ENCODE peak calls at places on chromosomes 5 and 9, in ten cellular contexts. One of them, this sample, is unnamed.

GRCh38 chr9:21452681-21453080 is 12.4 kb downstream of the IFNA1 start:
- DNase-seq in ovary: no peak
- DNase-seq in tibial artery: no peak
- DNase-seq in tibial nerve: no peak
- DNase-seq in foreskin fibroblast: no peak
- DNase-seq in body of pancreas: no peak
- DNase-seq in fibroblast of pulmonary artery: no peak
- DNase-seq in epithelial cell of proximal tubule: peak; percentile 42
- DNase-seq in brain microvascular endothelial cell: no peak
- DNase-seq in HFF-Myc: no peak
- DNase-seq in this sample: no peak

GRCh38 chr5:15791859-15792258 is 291.9 kb downstream of the FBXL7 start:
- DNase-seq in epithelial cell of proximal tubule: no peak
- DNase-seq in fibroblast of pulmonary artery: no peak
- DNase-seq in tibial nerve: no peak
- DNase-seq in ovary: no peak
- DNase-seq in foreskin fibroblast: peak; percentile 75
- DNase-seq in body of pancreas: no peak
- DNase-seq in tibial artery: no peak
- DNase-seq in brain microvascular endothelial cell: peak; percentile 22
- DNase-seq in HFF-Myc: no peak
- DNase-seq in this sample: peak; percentile 43

GRCh38 chr5:38745836-38746732 is 99.7 kb upstream of the OSMR start:
- DNase-seq in brain microvascular endothelial cell: no peak
- DNase-seq in HFF-Myc: no peak
- DNase-seq in ovary: no peak
- DNase-seq in tibial nerve: no peak
- DNase-seq in epithelial cell of proximal tubule: no peak
- DNase-seq in body of pancreas: no peak
- DNase-seq in foreskin fibroblast: peak; percentile 51
- DNase-seq in tibial artery: no peak
- DNase-seq in fibroblast of pulmonary artery: no peak
- DNase-seq in this sample: no peak

GRCh38 chr5:3350781-3351180 is 244.9 kb upstream of the IRX1 start:
- DNase-seq in ovary: no peak
- DNase-seq in HFF-Myc: no peak
- DNase-seq in tibial artery: no peak
- DNase-seq in foreskin fibroblast: no peak
- DNase-seq in epithelial cell of proximal tubule: no peak
- DNase-seq in brain microvascular endothelial cell: no peak
- DNase-seq in tibial nerve: no peak
- DNase-seq in fibroblast of pulmonary artery: no peak
- DNase-seq in body of pancreas: no peak
- DNase-seq in this sample: no peak

GRCh38 chr9:38687389-38687842 is 32.5 kb downstream of the FAM240B start:
- DNase-seq in foreskin fibroblast: peak; percentile 7
- DNase-seq in body of pancreas: peak; percentile 82
- DNase-seq in tibial artery: no peak
- DNase-seq in fibroblast of pulmonary artery: no peak
- DNase-seq in brain microvascular endothelial cell: no peak
- DNase-seq in HFF-Myc: no peak
- DNase-seq in ovary: peak; percentile 21
- DNase-seq in epithelial cell of proximal tubule: no peak
- DNase-seq in tibial nerve: no peak
- DNase-seq in this sample: peak; percentile 33

GRCh38 chr9:123269316-123269715 is 930 bp upstream of the STRBP start:
- DNase-seq in fibroblast of pulmonary artery: no peak
- DNase-seq in ovary: no peak
- DNase-seq in tibial nerve: no peak
- DNase-seq in epithelial cell of proximal tubule: no peak
- DNase-seq in HFF-Myc: no peak
- DNase-seq in tibial artery: no peak
- DNase-seq in brain microvascular endothelial cell: no peak
- DNase-seq in foreskin fibroblast: no peak
- DNase-seq in body of pancreas: no peak
- DNase-seq in this sample: no peak

GRCh38 chr5:3392306-3392939 is 203.2 kb upstream of the IRX1 start:
- DNase-seq in body of pancreas: no peak
- DNase-seq in HFF-Myc: no peak
- DNase-seq in ovary: no peak
- DNase-seq in epithelial cell of proximal tubule: no peak
- DNase-seq in tibial nerve: no peak
- DNase-seq in fibroblast of pulmonary artery: no peak
- DNase-seq in tibial artery: no peak
- DNase-seq in foreskin fibroblast: no peak
- DNase-seq in brain microvascular endothelial cell: no peak
- DNase-seq in this sample: no peak

GRCh38 chr9:126650830-126651341 is 37.2 kb downstream of the LMX1B start:
- DNase-seq in epithelial cell of proximal tubule: no peak
- DNase-seq in body of pancreas: no peak
- DNase-seq in ovary: no peak
- DNase-seq in tibial artery: no peak
- DNase-seq in HFF-Myc: no peak
- DNase-seq in foreskin fibroblast: no peak
- DNase-seq in fibroblast of pulmonary artery: no peak
- DNase-seq in tibial nerve: no peak
- DNase-seq in brain microvascular endothelial cell: no peak
- DNase-seq in this sample: no peak

GRCh38 chr9:72601595-72601994 is 80.2 kb downstream of the TMC1 start:
- DNase-seq in brain microvascular endothelial cell: no peak
- DNase-seq in tibial artery: no peak
- DNase-seq in HFF-Myc: no peak
- DNase-seq in body of pancreas: no peak
- DNase-seq in foreskin fibroblast: no peak
- DNase-seq in fibroblast of pulmonary artery: no peak
- DNase-seq in tibial nerve: no peak
- DNase-seq in ovary: no peak
- DNase-seq in epithelial cell of proximal tubule: no peak
- DNase-seq in this sample: no peak

DNA sequence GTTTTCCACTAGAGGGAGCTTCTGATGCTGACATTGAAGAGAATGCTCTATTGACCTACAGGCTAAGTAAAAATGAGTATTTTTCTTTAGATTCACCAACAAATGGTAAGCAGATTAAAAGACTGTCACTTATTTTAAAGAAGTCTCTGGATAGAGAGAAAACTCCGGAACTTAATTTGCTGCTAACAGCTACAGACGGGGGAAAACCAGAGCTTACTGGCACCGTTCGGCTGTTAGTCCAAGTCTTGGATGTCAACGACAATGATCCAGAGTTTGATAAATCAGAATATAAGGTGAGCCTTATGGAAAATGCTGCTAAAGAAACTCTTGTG is 764 bp downstream of the PCDHA11 start:
- DNase-seq in foreskin fibroblast: no peak
- DNase-seq in tibial nerve: no peak
- DNase-seq in fibroblast of pulmonary artery: no peak
- DNase-seq in tibial artery: no peak
- DNase-seq in ovary: no peak
- DNase-seq in epithelial cell of proximal tubule: no peak
- DNase-seq in HFF-Myc: no peak
- DNase-seq in brain microvascular endothelial cell: no peak
- DNase-seq in body of pancreas: no peak
- DNase-seq in this sample: peak; percentile 33
- TF ChIP-seq CTCF in foreskin fibroblast: no peak
- TF ChIP-seq CTCF in tibial nerve: no peak
- TF ChIP-seq CTCF in fibroblast of pulmonary artery: no peak
- TF ChIP-seq CTCF in tibial artery: no peak
- TF ChIP-seq CTCF in ovary: no peak
- TF ChIP-seq CTCF in epithelial cell of proximal tubule: peak; percentile 41
- TF ChIP-seq CTCF in HFF-Myc: no peak
- TF ChIP-seq CTCF in brain microvascular endothelial cell: no peak
- TF ChIP-seq CTCF in body of pancreas: no peak
- TF ChIP-seq CTCF in this sample: no peak

DNA sequence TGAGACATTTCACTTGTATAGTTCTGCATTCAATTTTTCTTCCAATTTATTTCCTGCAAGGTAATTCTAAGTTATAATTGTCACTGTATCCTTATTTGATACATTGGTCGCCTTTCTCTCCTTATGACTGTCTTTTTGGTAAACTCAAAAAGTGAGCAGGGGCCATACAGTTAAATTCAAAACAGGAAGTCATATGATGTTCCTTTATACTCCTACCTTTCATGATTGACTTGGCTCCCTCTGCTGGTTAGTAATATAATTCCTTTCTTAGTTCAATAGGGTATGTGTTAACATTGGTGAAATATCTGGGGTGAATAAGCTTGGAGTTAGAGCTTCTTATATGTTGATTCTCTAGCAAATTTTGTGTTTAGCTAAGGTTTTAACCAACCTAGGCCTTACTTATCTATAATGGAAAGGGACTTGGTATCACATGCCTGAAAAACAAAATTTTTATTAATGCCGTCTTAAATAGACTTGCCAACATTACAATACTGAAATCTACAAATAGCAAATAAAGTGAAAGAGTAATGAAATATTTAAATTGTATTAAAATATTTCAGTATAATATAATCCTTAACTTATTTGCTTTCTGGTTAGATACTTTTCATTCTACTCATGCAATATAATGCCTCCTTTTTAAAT is 6.0 kb upstream of the NIPBL start:
- DNase-seq in fibroblast of pulmonary artery: peak; percentile 80
- DNase-seq in epithelial cell of proximal tubule: no peak
- DNase-seq in tibial artery: no peak
- DNase-seq in brain microvascular endothelial cell: no peak
- DNase-seq in HFF-Myc: no peak
- DNase-seq in foreskin fibroblast: peak; percentile 78
- DNase-seq in ovary: no peak
- DNase-seq in tibial nerve: no peak
- DNase-seq in body of pancreas: no peak
- DNase-seq in this sample: peak; percentile 81
- H3K4me3 ChIP-seq in fibroblast of pulmonary artery: no peak overlapping the region
- H3K4me3 ChIP-seq in epithelial cell of proximal tubule: no peak overlapping the region
- H3K4me3 ChIP-seq in tibial artery: no peak overlapping the region
- H3K4me3 ChIP-seq in brain microvascular endothelial cell: no peak overlapping the region
- H3K4me3 ChIP-seq in HFF-Myc: no peak overlapping the region
- H3K4me3 ChIP-seq in foreskin fibroblast: no peak overlapping the region
- H3K4me3 ChIP-seq in ovary: no peak overlapping the region
- H3K4me3 ChIP-seq in tibial nerve: no peak overlapping the region
- H3K4me3 ChIP-seq in body of pancreas: no peak overlapping the region
- H3K4me3 ChIP-seq in this sample: no peak overlapping the region

GRCh38 chr9:135485832-135486231 is 6.2 kb downstream of the PPP1R26 start:
- DNase-seq in ovary: no peak
- DNase-seq in epithelial cell of proximal tubule: no peak
- DNase-seq in body of pancreas: no peak
- DNase-seq in HFF-Myc: no peak
- DNase-seq in tibial nerve: no peak
- DNase-seq in foreskin fibroblast: no peak
- DNase-seq in tibial artery: no peak
- DNase-seq in brain microvascular endothelial cell: no peak
- DNase-seq in fibroblast of pulmonary artery: no peak
- DNase-seq in this sample: no peak
- TF ChIP-seq CTCF in ovary: no peak
- TF ChIP-seq CTCF in epithelial cell of proximal tubule: no peak
- TF ChIP-seq CTCF in body of pancreas: no peak
- TF ChIP-seq CTCF in HFF-Myc: no peak
- TF ChIP-seq CTCF in tibial nerve: no peak
- TF ChIP-seq CTCF in foreskin fibroblast: no peak
- TF ChIP-seq CTCF in tibial artery: no peak
- TF ChIP-seq CTCF in brain microvascular endothelial cell: no peak
- TF ChIP-seq CTCF in fibroblast of pulmonary artery: no peak
- TF ChIP-seq CTCF in this sample: no peak

GRCh38 chr5:1514027-1514818 is 9.5 kb downstream of the LPCAT1 start:
- DNase-seq in tibial artery: peak; percentile 15
- DNase-seq in ovary: peak; percentile 4
- DNase-seq in tibial nerve: no peak
- DNase-seq in body of pancreas: peak; percentile 5
- DNase-seq in HFF-Myc: no peak
- DNase-seq in brain microvascular endothelial cell: no peak
- DNase-seq in foreskin fibroblast: no peak
- DNase-seq in epithelial cell of proximal tubule: no peak
- DNase-seq in fibroblast of pulmonary artery: no peak
- DNase-seq in this sample: no peak
- H3K4me3 ChIP-seq in tibial artery: no peak overlapping the region
- H3K4me3 ChIP-seq in ovary: no peak overlapping the region
- H3K4me3 ChIP-seq in tibial nerve: no peak overlapping the region
- H3K4me3 ChIP-seq in body of pancreas: no peak overlapping the region
- H3K4me3 ChIP-seq in HFF-Myc: no peak overlapping the region
- H3K4me3 ChIP-seq in brain microvascular endothelial cell: no peak overlapping the region
- H3K4me3 ChIP-seq in foreskin fibroblast: no peak overlapping the region
- H3K4me3 ChIP-seq in epithelial cell of proximal tubule: no peak overlapping the region
- H3K4me3 ChIP-seq in fibroblast of pulmonary artery: no peak overlapping the region
- H3K4me3 ChIP-seq in this sample: no peak overlapping the region

DNA sequence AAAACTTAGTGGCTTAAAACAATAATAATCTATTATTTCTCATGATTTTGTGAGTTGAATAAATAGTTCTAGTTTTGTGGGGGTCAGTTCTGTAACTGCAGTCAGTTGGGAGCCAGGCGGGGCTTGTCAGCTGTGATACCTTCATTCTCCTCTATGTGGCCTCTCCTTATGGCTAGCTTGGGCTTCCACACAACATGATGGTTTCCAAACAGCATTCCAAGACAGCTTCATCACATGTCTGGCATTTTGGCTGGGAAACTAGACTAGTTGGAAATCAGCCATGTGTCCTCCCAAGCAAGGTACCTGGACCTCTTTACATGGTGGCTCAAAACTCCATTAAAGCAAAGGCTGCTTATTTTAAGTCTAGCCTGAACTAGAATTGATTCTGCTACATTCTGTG is 61.4 kb upstream of the RANBP3L start:
- DNase-seq in HFF-Myc: peak; percentile 38
- DNase-seq in body of pancreas: no peak
- DNase-seq in tibial artery: no peak
- DNase-seq in tibial nerve: no peak
- DNase-seq in fibroblast of pulmonary artery: peak; percentile 81
- DNase-seq in ovary: no peak
- DNase-seq in brain microvascular endothelial cell: peak; percentile 84
- DNase-seq in foreskin fibroblast: peak; percentile 77
- DNase-seq in epithelial cell of proximal tubule: no peak
- DNase-seq in this sample: peak; percentile 65
- TF ChIP-seq CTCF in HFF-Myc: no peak
- TF ChIP-seq CTCF in body of pancreas: no peak
- TF ChIP-seq CTCF in tibial artery: no peak
- TF ChIP-seq CTCF in tibial nerve: no peak
- TF ChIP-seq CTCF in fibroblast of pulmonary artery: peak; percentile 33
- TF ChIP-seq CTCF in ovary: no peak
- TF ChIP-seq CTCF in brain microvascular endothelial cell: peak; percentile 54
- TF ChIP-seq CTCF in foreskin fibroblast: peak; percentile 19
- TF ChIP-seq CTCF in epithelial cell of proximal tubule: peak; percentile 22
- TF ChIP-seq CTCF in this sample: peak; percentile 30

GRCh38 chr9:114448706-114449105 is 56.6 kb downstream of the WHRN start:
- DNase-seq in fibroblast of pulmonary artery: peak; percentile 3
- DNase-seq in tibial artery: no peak
- DNase-seq in brain microvascular endothelial cell: peak; percentile 27
- DNase-seq in ovary: no peak
- DNase-seq in epithelial cell of proximal tubule: no peak
- DNase-seq in tibial nerve: no peak
- DNase-seq in body of pancreas: no peak
- DNase-seq in foreskin fibroblast: peak; percentile 14
- DNase-seq in HFF-Myc: peak; percentile 12
- DNase-seq in this sample: peak; percentile 25
- H3K4me3 ChIP-seq in fibroblast of pulmonary artery: no peak overlapping the region
- H3K4me3 ChIP-seq in tibial artery: no peak overlapping the region
- H3K4me3 ChIP-seq in brain microvascular endothelial cell: no peak overlapping the region
- H3K4me3 ChIP-seq in ovary: no peak overlapping the region
- H3K4me3 ChIP-seq in epithelial cell of proximal tubule: no peak overlapping the region
- H3K4me3 ChIP-seq in tibial nerve: no peak overlapping the region
- H3K4me3 ChIP-seq in body of pancreas: no peak overlapping the region
- H3K4me3 ChIP-seq in foreskin fibroblast: no peak overlapping the region
- H3K4me3 ChIP-seq in HFF-Myc: no peak overlapping the region
- H3K4me3 ChIP-seq in this sample: no peak overlapping the region

GRCh38 chr5:10857333-10857723 is 96.3 kb upstream of the DAP start:
- DNase-seq in ovary: no peak
- DNase-seq in tibial artery: no peak
- DNase-seq in epithelial cell of proximal tubule: no peak
- DNase-seq in tibial nerve: no peak
- DNase-seq in fibroblast of pulmonary artery: no peak
- DNase-seq in brain microvascular endothelial cell: no peak
- DNase-seq in HFF-Myc: no peak
- DNase-seq in body of pancreas: no peak
- DNase-seq in foreskin fibroblast: no peak
- DNase-seq in this sample: no peak
- TF ChIP-seq CTCF in ovary: no peak
- TF ChIP-seq CTCF in tibial artery: no peak
- TF ChIP-seq CTCF in epithelial cell of proximal tubule: no peak
- TF ChIP-seq CTCF in tibial nerve: no peak
- TF ChIP-seq CTCF in fibroblast of pulmonary artery: no peak
- TF ChIP-seq CTCF in brain microvascular endothelial cell: no peak
- TF ChIP-seq CTCF in HFF-Myc: no peak
- TF ChIP-seq CTCF in body of pancreas: no peak
- TF ChIP-seq CTCF in foreskin fibroblast: no peak
- TF ChIP-seq CTCF in this sample: no peak